ENCODE peak calls at places on chromosomes 1 and 21, in eight cellular contexts. C is ascending aorta; K is left lung; W is CD4-positive, alpha-beta T cell; X is foreskin keratinocyte; F is CD8-positive, alpha-beta memory T cell; H is sigmoid colon; B is right lobe of liver. U is an unnamed sample.

GRCh38 chr1:164660415-164661174 is 101.6 kb downstream of the PBX1 start:
- DNase-seq in C (no peak), K (no peak), W (no peak), X (no peak), F (peak; percentile 43), H (no peak), B (no peak), U (no peak)

GRCh38 chr1:99599678-99600175 is 46.2 kb upstream of the PALMD start:
- DNase-seq in C (no peak), K (peak; percentile 40), W (no peak), X (peak; percentile 74), F (no peak), H (no peak), B (no peak), U (no peak)

GRCh38 chr1:45007311-45007710 is 3.8 kb downstream of the HECTD3 start:
- DNase-seq in C (no peak), K (no peak), W (no peak), X (no peak), F (no peak), H (no peak), B (no peak), U (no peak)

GRCh38 chr1:29961676-29962059 is 725.3 kb downstream of the PTPRU start:
- DNase-seq in C (no peak), K (no peak), W (no peak), X (no peak), F (no peak), H (no peak), B (no peak), U (no peak)

GRCh38 chr1:159828916-159829634 is 2.4 kb downstream of the SLAMF8 start:
- DNase-seq in C (no peak), K (peak; percentile 84), W (no peak), X (no peak), F (no peak), H (no peak), B (peak; percentile 54), U (peak; percentile 26)

GRCh38 chr1:206911064-206911663 is 10.6 kb downstream of the FCMR start:
- DNase-seq in C (no peak), K (no peak), W (no peak), X (peak; percentile 64), F (peak; percentile 42), H (no peak), B (no peak), U (peak; percentile 18)

GRCh38 chr1:41362357-41362721 is 1.1 kb downstream of the FOXO6 start:
- DNase-seq in C (no peak), K (peak; percentile 72), W (no peak), X (no peak), F (no peak), H (no peak), B (no peak), U (no peak)

GRCh38 chr1:37096523-37096922 is 62.2 kb upstream of the GRIK3 start:
- DNase-seq in C (no peak), K (no peak), W (no peak), X (no peak), F (no peak), H (no peak), B (no peak), U (no peak)

GRCh38 chr1:42136466-42136865 is 16.7 kb upstream of the GUCA2B start:
- DNase-seq in C (no peak), K (no peak), W (no peak), X (no peak), F (no peak), H (no peak), B (no peak), U (no peak)

GRCh38 chr1:4970532-4970931 is 316.1 kb downstream of the AJAP1 start:
- DNase-seq in C (no peak), K (no peak), W (no peak), X (no peak), F (no peak), H (no peak), B (no peak), U (no peak)

GRCh38 chr1:85361606-85362005 is 85.2 kb upstream of the BCL10 start:
- DNase-seq in C (no peak), K (no peak), W (no peak), X (no peak), F (no peak), H (no peak), B (no peak), U (no peak)

GRCh38 chr1:21437341-21437640 is 2.6 kb upstream of the NBPF3 start:
- DNase-seq in C (no peak), K (no peak), W (no peak), X (no peak), F (no peak), H (no peak), B (no peak), U (no peak)

GRCh38 chr21:34983680-34984086 is 65.4 kb downstream of the RUNX1 start:
- DNase-seq in C (no peak), K (no peak), W (peak; percentile 37), X (peak; percentile 26), F (peak; percentile 28), H (no peak), B (no peak), U (no peak)

GRCh38 chr21:17388226-17388625 is 124.6 kb upstream of the CXADR start:
- DNase-seq in C (no peak), K (no peak), W (no peak), X (no peak), F (no peak), H (no peak), B (no peak), U (no peak)

GRCh38 chr1:62735491-62736171 is 47.4 kb upstream of the DOCK7 start:
- DNase-seq in C (no peak), K (no peak), W (no peak), X (peak; percentile 64), F (no peak), H (no peak), B (no peak), U (no peak)

DNA sequence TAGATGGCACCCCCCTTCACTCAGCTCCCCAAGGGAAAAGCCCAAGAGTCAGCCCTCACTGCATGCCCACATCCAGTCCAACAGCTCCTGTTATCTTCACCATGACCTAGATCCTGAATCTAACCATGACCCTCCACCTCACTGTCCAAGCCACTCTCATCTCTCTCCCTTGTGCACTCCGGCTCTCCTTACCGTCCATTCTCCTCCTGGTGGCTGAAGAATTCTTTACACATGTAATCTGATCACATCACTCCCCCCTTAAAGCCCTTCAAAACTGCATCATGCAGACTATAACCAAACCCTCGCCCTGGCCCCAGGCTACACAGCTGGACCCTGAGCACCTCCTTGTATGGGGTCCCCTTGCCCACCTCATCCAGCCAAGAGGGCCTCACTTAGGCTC is 14.0 kb upstream of the PAQR7 start:
- DNase-seq in C (no peak), K (no peak), W (no peak), X (no peak), F (no peak), H (peak; percentile 41), B (no peak), U (no peak)
- H3K27ac ChIP-seq in C (no peak overlapping the region), K (peak overlapping the region; percentile 53), W (no peak overlapping the region), X (no peak overlapping the region), F (no peak overlapping the region), H (no peak overlapping the region), B (no peak overlapping the region), U (no peak overlapping the region)

GRCh38 chr1:115595279-115596079 is 46.3 kb upstream of the VANGL1 start:
- DNase-seq in C (peak; percentile 12), K (peak; percentile 74), W (peak; percentile 31), X (peak; percentile 85), F (no peak), H (peak; percentile 91), B (peak; percentile 75), U (peak; percentile 66)
- H3K27ac ChIP-seq in C (no peak overlapping the region), K (no peak overlapping the region), W (no peak overlapping the region), X (no peak overlapping the region), F (no peak overlapping the region), H (no peak overlapping the region), B (no peak overlapping the region), U (no peak overlapping the region)

GRCh38 chr1:94093351-94093750 is 27.6 kb downstream of the ABCA4 start:
- DNase-seq in C (no peak), K (no peak), W (no peak), X (no peak), F (no peak), H (peak; percentile 33), B (no peak), U (no peak)
- H3K27ac ChIP-seq in C (peak overlapping the region; percentile 79), K (peak overlapping the region; percentile 71), W (no peak overlapping the region), X (no peak overlapping the region), F (no peak overlapping the region), H (peak overlapping the region; percentile 90), B (peak overlapping the region; percentile 49), U (peak overlapping the region; percentile 74)

GRCh38 chr1:192943522-192943921 is 115.6 kb downstream of the UCHL5 start:
- DNase-seq in C (no peak), K (no peak), W (no peak), X (no peak), F (no peak), H (no peak), B (no peak), U (no peak)
- H3K27ac ChIP-seq in C (no peak overlapping the region), K (no peak overlapping the region), W (no peak overlapping the region), X (no peak overlapping the region), F (no peak overlapping the region), H (peak overlapping the region; percentile 38), B (no peak overlapping the region), U (no peak overlapping the region)

GRCh38 chr1:116972676-116973035 is 28.9 kb upstream of the CD101 start:
- DNase-seq in C (no peak), K (no peak), W (no peak), X (peak; percentile 74), F (no peak), H (no peak), B (no peak), U (no peak)
- H3K27ac ChIP-seq in C (peak overlapping the region; percentile 76), K (no peak overlapping the region), W (no peak overlapping the region), X (no peak overlapping the region), F (no peak overlapping the region), H (peak overlapping the region; percentile 76), B (no peak overlapping the region), U (no peak overlapping the region)

DNA sequence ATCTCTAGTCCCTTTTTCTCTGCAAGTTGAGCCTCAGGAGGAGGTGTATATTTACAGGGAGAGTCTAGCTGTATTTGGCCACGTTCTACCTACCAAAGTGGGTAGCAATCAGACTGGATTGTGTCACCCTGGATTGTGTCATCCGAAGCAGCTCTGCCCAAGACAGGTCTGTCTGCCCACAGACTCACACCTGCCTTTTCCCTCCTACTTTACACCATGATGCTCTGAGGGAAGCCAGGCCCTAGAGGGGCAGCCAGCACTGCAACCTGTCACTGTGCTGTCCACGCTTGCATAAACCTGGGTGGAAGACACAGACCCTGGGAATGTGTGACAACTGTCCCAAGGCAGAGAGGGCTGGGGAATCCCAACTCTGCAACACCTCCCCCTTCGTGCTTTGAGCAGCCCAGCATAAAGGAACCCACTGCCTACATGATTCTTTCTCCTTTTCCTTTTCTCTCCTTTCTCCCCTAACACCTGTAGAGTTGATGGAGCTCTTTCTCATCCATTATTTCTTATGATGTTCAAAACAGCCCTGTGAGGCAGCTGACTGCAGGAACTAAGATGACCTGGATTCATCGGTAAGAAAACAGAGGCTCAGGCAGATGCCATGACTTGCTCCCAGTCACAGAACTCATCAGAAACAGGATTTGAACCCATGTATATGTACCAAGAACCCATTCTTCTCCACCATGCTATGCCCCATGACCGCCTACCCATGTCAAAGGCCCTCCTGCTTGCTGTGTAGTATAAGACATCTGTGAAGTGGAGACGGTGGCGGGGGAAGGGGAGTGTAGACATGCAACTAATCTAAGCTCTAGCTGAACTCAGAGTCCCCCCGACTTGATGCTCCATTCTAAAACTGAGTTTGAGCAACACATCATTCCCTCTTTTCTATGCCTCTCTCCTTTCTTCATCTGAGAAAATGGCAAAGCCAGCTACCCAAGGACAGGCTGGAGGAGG is 56.0 kb downstream of the ITPKB start:
- DNase-seq in C (no peak), K (no peak), W (peak; percentile 48), X (no peak), F (peak; percentile 45), H (peak; percentile 57), B (no peak), U (no peak)
- H3K27ac ChIP-seq in C (no peak overlapping the region), K (no peak overlapping the region), W (peak overlapping the region; percentile 70), X (no peak overlapping the region), F (no peak overlapping the region), H (no peak overlapping the region), B (no peak overlapping the region), U (peak overlapping the region; percentile 8)